ENCODE peak calls at places on chromosomes 7 and 10, in six cellular contexts. S, L, M, K, E and T are unnamed samples.

GRCh38 chr7:12638851-12639467 is 48.5 kb upstream of the ARL4A start:
- DNase-seq in S (peak), L (no peak), M (peak), K (peak), E (no peak), T (peak)

GRCh38 chr10:23158370-23158769 is 33.7 kb upstream of the PTF1A start:
- DNase-seq in S (peak), L (peak), M (peak), K (peak), E (peak), T (peak)

GRCh38 chr7:44767912-44768662 is 19.4 kb downstream of the ZMIZ2 start:
- DNase-seq in S (peak), L (no peak), M (no peak), K (peak), E (no peak), T (no peak)

GRCh38 chr10:132150777-132151176 is 36.0 kb upstream of the DPYSL4 start:
- DNase-seq in S (no peak), L (no peak), M (no peak), K (no peak), E (no peak), T (no peak)

GRCh38 chr7:155383756-155384491 is 74.0 kb upstream of the EN2 start:
- DNase-seq in S (no peak), L (no peak), M (no peak), K (no peak), E (no peak), T (no peak)

GRCh38 chr10:77686096-77686495 is 48.5 kb upstream of the KCNMA1 start:
- DNase-seq in S (no peak), L (no peak), M (no peak), K (no peak), E (no peak), T (no peak)

GRCh38 chr10:12835709-12836108 is 165.8 kb downstream of the CCDC3 start:
- DNase-seq in S (peak), L (no peak), M (no peak), K (no peak), E (no peak), T (no peak)

GRCh38 chr10:34736976-34737771 is 77.9 kb downstream of the PARD3 start:
- DNase-seq in S (no peak), L (no peak), M (no peak), K (no peak), E (no peak), T (no peak)

GRCh38 chr7:159042084-159042483 is 102.6 kb downstream of the VIPR2 start:
- DNase-seq in S (no peak), L (no peak), M (no peak), K (no peak), E (no peak), T (no peak)

GRCh38 chr7:48255046-48255445 is 83.8 kb downstream of the ABCA13 start:
- DNase-seq in S (peak), L (no peak), M (no peak), K (peak), E (no peak), T (no peak)

GRCh38 chr10:22676435-22676834 is 37.9 kb downstream of the PIP4K2A start:
- DNase-seq in S (no peak), L (no peak), M (no peak), K (no peak), E (no peak), T (no peak)

GRCh38 chr7:630111-630511 is 96.4 kb upstream of the DNAAF5 start:
- DNase-seq in S (no peak), L (no peak), M (no peak), K (no peak), E (no peak), T (no peak)

GRCh38 chr7:87506243-87507180 is 31.0 kb upstream of the ABCB4 start:
- DNase-seq in S (peak), L (no peak), M (no peak), K (peak), E (no peak), T (no peak)

GRCh38 chr7:98618786-98619185 is 1.7 kb downstream of the NPTX2 start:
- DNase-seq in S (peak), L (no peak), M (no peak), K (no peak), E (no peak), T (no peak)

GRCh38 chr10:84768132-84768531 is 439.7 kb downstream of the CCSER2 start:
- DNase-seq in S (no peak), L (no peak), M (no peak), K (no peak), E (no peak), T (no peak)

GRCh38 chr10:53786236-53786635 is 1013.7 kb upstream of the MBL2 start:
- DNase-seq in S (no peak), L (no peak), M (no peak), K (no peak), E (no peak), T (peak)

GRCh38 chr7:19851504-19851903 is 78.1 kb upstream of the TMEM196 start:
- DNase-seq in S (no peak), L (no peak), M (no peak), K (no peak), E (no peak), T (no peak)

GRCh38 chr7:10708447-10708846 is 265.2 kb upstream of the PHF14 start:
- DNase-seq in S (no peak), L (no peak), M (no peak), K (no peak), E (peak), T (peak)

GRCh38 chr10:78761241-78761825 is 307.4 kb upstream of the ZMIZ1 start:
- DNase-seq in S (no peak), L (no peak), M (no peak), K (no peak), E (no peak), T (no peak)

GRCh38 chr10:44376504-44377099 is 8.3 kb downstream of the CXCL12 start:
- DNase-seq in S (no peak), L (no peak), M (no peak), K (no peak), E (no peak), T (no peak)

GRCh38 chr10:78053201-78053868 is 19.7 kb downstream of the RPS24 start:
- DNase-seq in S (peak), L (no peak), M (no peak), K (no peak), E (no peak), T (no peak)

GRCh38 chr10:34753014-34753757 is 61.9 kb downstream of the PARD3 start:
- DNase-seq in S (no peak), L (no peak), M (no peak), K (no peak), E (no peak), T (peak)

GRCh38 chr7:330554-331230 is 40.7 kb downstream of the FOXL3 start:
- DNase-seq in S (no peak), L (no peak), M (no peak), K (no peak), E (no peak), T (no peak)

GRCh38 chr7:140342732-140343514 is 55.4 kb downstream of the SLC37A3 start:
- DNase-seq in S (peak), L (no peak), M (no peak), K (peak), E (no peak), T (peak)

GRCh38 chr7:138167222-138167621 is 91.0 kb downstream of the AKR1D1 start:
- DNase-seq in S (no peak), L (no peak), M (no peak), K (no peak), E (no peak), T (peak)

GRCh38 chr10:61860964-61861758 is 40.3 kb upstream of the ARID5B start:
- DNase-seq in S (peak), L (no peak), M (no peak), K (no peak), E (no peak), T (no peak)

GRCh38 chr7:35035511-35035921 is 1.8 kb downstream of the DPY19L1 start:
- DNase-seq in S (peak), L (no peak), M (peak), K (peak), E (no peak), T (peak)

GRCh38 chr7:122887198-122887597 is 938 bp upstream of the CADPS2 start:
- DNase-seq in S (peak), L (no peak), M (peak), K (peak), E (peak), T (peak)